ENCODE peak calls at places on chromosome 1, in four cellular contexts. W is GM23248, I is H1, D is IMR-90. U is an unnamed sample.

GRCh38 chr1:169804941-169805340 is 10.2 kb upstream of the METTL18 start:
- DNase-seq in W (no peak), I (no peak), D (no peak), U (no peak)

GRCh38 chr1:14511856-14512585 is 86.5 kb upstream of the KAZN start:
- DNase-seq in W (no peak), I (no peak), D (peak; percentile 23), U (no peak)

GRCh38 chr1:42834803-42835202 is 11.6 kb upstream of the ZNF691 start:
- DNase-seq in W (no peak), I (no peak), D (no peak), U (no peak)

GRCh38 chr1:37274896-37275631 is 199.3 kb upstream of the ZC3H12A start:
- DNase-seq in W (peak; percentile 4), I (no peak), D (no peak), U (no peak)

GRCh38 chr1:86137458-86137857 is 19.1 kb downstream of the COL24A1 start:
- DNase-seq in W (peak; percentile 90), I (no peak), D (peak; percentile 97), U (peak; percentile 88)

GRCh38 chr1:55156093-55156492 is 59.1 kb downstream of the USP24 start:
- DNase-seq in W (peak; percentile 19), I (no peak), D (peak; percentile 44), U (no peak)

GRCh38 chr1:57826535-57826934 is 402.7 kb upstream of the DAB1 start:
- DNase-seq in W (no peak), I (no peak), D (no peak), U (no peak)

GRCh38 chr1:173392895-173393654 is 84.1 kb upstream of the PRDX6 start:
- DNase-seq in W (peak; percentile 94), I (no peak), D (peak; percentile 90), U (peak; percentile 93)

GRCh38 chr1:55284856-55285255 is 69.7 kb upstream of the USP24 start:
- DNase-seq in W (peak; percentile 72), I (no peak), D (peak; percentile 60), U (peak; percentile 67)

GRCh38 chr1:207433435-207433834 is 20.7 kb upstream of the CR2 start:
- DNase-seq in W (no peak), I (no peak), D (no peak), U (no peak)

GRCh38 chr1:90810006-90810405 is 92.9 kb upstream of the BARHL2 start:
- DNase-seq in W (no peak), I (no peak), D (no peak), U (no peak)

GRCh38 chr1:228018961-228019721 is 12.3 kb downstream of the WNT3A start:
- DNase-seq in W (no peak), I (peak; percentile 24), D (no peak), U (no peak)

GRCh38 chr1:158087320-158087927 is 93.3 kb upstream of the CD1D start:
- DNase-seq in W (peak; percentile 81), I (peak; percentile 84), D (peak; percentile 77), U (peak; percentile 87)

GRCh38 chr1:52592637-52593323 is 9.4 kb upstream of the GPX7 start:
- DNase-seq in W (no peak), I (no peak), D (no peak), U (no peak)

GRCh38 chr1:171188388-171189266 is 3.5 kb downstream of the FMO2 start:
- DNase-seq in W (peak; percentile 74), I (peak; percentile 63), D (peak; percentile 65), U (peak; percentile 51)

GRCh38 chr1:151131832-151132675 is 14.4 kb downstream of the SEMA6C start:
- DNase-seq in W (peak; percentile 30), I (peak; percentile 76), D (no peak), U (peak; percentile 44)

GRCh38 chr1:154806333-154806732 is 63.7 kb downstream of the KCNN3 start:
- DNase-seq in W (no peak), I (no peak), D (no peak), U (no peak)

GRCh38 chr1:199747984-199748383 is 279.5 kb upstream of the NR5A2 start:
- DNase-seq in W (no peak), I (peak; percentile 64), D (no peak), U (no peak)

GRCh38 chr1:206708058-206708457 is 23.4 kb downstream of the MAPKAPK2 start:
- DNase-seq in W (no peak), I (no peak), D (no peak), U (no peak)

GRCh38 chr1:150162862-150163706 is 13.4 kb downstream of the PLEKHO1 start:
- DNase-seq in W (peak; percentile 98), I (peak; percentile 79), D (peak; percentile 100), U (peak; percentile 100)

GRCh38 chr1:89065077-89065868 is at the start of gene GBP1:
- DNase-seq in W (peak; percentile 86), I (no peak), D (peak; percentile 88), U (peak; percentile 91)

GRCh38 chr1:69038379-69038778 is 529.3 kb upstream of the LRRC7 start:
- DNase-seq in W (no peak), I (no peak), D (no peak), U (no peak)

GRCh38 chr1:226181996-226182714 is 4.4 kb downstream of the ACBD3 start:
- DNase-seq in W (peak; percentile 88), I (no peak), D (peak; percentile 59), U (peak; percentile 67)

GRCh38 chr1:94122201-94122970 is 1.4 kb upstream of the ABCA4 start:
- DNase-seq in W (peak; percentile 37), I (no peak), D (peak; percentile 89), U (peak; percentile 83)

GRCh38 chr1:231971397-231972233 is 345.0 kb downstream of the DISC1 start:
- DNase-seq in W (peak; percentile 14), I (no peak), D (peak; percentile 64), U (peak; percentile 51)

GRCh38 chr1:19178734-19179398 is 31.2 kb downstream of the UBR4 start:
- DNase-seq in W (no peak), I (no peak), D (no peak), U (no peak)

GRCh38 chr1:97913506-97913905 is 7.3 kb downstream of the DPYD start:
- DNase-seq in W (no peak), I (no peak), D (no peak), U (no peak)

GRCh38 chr1:97920832-97921571 is at the start of gene DPYD:
- DNase-seq in W (peak; percentile 95), I (peak; percentile 86), D (peak; percentile 85), U (peak; percentile 92)

GRCh38 chr1:97919568-97920261 is 1.1 kb downstream of the DPYD start:
- DNase-seq in W (peak; percentile 64), I (no peak), D (peak; percentile 53), U (peak; percentile 54)

GRCh38 chr1:97920275-97920831 is 481 bp downstream of the DPYD start:
- DNase-seq in W (peak; percentile 67), I (no peak), D (peak; percentile 31), U (peak; percentile 50)

DNA sequence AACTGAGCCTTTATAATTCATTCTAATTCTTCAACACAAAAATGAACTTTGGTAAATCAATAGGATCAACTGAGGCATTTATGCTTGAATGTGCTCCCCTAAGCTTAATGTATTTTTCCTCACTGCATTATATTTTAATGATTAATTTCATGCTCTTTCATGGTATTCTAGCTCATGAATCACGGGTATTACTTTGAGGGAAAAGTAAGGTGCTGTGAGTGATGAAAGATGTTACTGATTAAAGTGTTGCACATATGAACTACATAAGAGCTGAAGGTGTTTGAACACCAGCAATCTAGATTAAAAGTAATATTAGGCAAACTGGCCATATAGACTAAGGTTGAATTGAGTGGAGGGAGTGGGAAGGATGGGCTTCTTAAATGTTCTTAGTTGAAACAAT is 1.9 kb downstream of the DPYD start:
- DNase-seq in W (no peak), I (no peak), D (no peak), U (no peak)
- H3K27ac ChIP-seq in W (peak overlapping the region; percentile 80), I (no peak overlapping the region), D (no peak overlapping the region), U (no peak overlapping the region)

DNA sequence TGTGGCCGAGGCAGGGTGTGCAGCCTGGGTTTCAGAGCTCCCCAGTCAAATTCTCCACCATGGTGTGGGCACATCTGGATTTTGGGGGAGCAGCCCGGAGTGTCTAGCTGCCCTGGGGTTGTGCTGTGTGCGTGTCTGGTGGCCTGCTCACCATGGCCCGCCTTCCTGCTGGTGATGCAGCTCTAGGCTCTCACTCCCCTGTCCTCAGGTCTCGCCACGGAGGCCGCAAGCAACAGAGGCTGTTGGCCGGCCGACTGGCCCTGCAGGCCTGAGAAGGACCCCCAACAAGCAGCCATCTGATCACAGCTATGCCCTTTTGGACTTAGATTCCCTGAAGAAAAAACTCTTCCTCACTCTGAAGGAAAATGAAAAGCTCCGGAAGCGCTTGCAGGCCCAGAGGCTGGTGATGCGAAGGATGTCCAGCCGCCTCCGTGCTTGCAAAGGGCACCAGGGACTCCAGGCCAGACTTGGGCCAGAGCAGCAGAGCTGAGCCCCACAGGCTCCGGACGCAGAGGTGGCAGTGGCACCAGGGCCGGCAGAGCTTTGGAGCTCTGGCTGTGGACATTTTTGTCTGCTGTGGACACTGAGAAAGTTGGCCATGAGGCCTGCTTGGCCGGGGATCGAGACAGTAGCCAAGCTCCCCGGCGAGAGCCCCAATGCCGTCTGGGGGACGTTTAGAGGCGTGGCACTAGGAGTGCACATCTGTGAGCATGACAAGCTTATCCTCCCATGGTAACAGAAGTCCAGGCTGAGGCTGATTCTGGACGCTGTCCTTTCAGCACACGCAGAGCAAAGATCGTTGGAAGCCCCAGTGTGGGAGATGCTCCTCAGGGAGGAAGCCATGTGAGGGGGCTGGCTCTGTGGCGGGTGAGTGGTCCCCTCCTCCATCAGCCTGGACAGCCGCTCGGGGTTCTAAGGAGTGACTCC is 8.2 kb downstream of the THAP3 start:
- DNase-seq in W (no peak), I (no peak), D (no peak), U (no peak)
- H3K9ac ChIP-seq in W (no peak overlapping the region), I (no peak overlapping the region), D (no peak overlapping the region), U (no peak overlapping the region)

GRCh38 chr1:56510642-56511021 is 68.7 kb downstream of the PLPP3 start:
- DNase-seq in W (no peak), I (no peak), D (no peak), U (no peak)
- H3K36me3 ChIP-seq in W (peaks cover 64% of the 10 kb centered on the region), I (peaks cover 63% of the 10 kb centered on the region), D (peaks cover 81% of the 10 kb centered on the region), U (peaks cover 100% of the 10 kb centered on the region)

DNA sequence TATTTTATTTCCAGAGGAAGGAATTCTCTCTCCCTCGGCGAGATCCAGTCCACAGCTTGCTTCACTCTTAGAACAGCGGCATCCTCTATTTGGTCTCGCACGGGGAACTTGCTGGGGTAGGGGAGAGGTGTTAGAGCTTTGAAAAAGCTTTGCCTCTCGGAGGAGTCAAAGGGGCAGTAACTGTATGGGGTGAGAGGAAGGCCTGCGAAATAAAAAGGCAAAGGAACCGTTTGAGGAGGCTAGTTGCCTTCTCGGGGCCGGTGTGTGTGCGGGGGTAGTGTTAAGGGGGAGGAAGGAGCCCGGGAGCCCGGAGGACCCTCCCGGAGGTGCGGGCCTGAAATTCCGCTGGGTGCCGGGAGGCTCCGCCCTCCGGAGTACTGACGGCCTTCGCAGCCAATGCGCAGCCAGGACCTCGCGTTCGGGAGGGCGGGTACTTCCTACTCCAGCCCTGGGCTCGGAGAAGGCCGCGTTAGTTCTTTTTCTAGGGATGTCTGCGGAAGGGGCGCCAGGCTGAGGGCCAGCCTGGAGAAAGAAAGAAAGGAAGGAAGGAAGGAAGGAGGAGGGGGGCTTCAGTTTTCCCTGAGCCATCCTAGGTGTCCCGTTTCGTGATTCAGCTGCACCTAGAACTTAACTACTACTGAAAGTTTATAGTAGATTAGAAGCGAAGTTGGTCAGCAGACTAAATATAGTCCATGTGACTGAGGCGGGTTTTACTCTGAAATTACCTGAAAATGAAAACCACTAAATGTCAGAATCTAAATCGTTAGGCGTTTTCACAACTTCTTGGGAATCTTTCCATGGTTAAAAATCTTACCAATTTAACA is 2.2 kb downstream of the NEK7 start:
- DNase-seq in W (peak; percentile 94), I (peak; percentile 95), D (peak; percentile 88), U (peak; percentile 91)
- H3K27ac ChIP-seq in W (peak overlapping the region; percentile 74), I (peak overlapping the region; percentile 84), D (peak overlapping the region; percentile 93), U (peak overlapping the region; percentile 86)

GRCh38 chr1:3492545-3493246 is 38.2 kb downstream of the ARHGEF16 start:
- DNase-seq in W (no peak), I (no peak), D (no peak), U (no peak)
- H3K9ac ChIP-seq in W (no peak overlapping the region), I (no peak overlapping the region), D (no peak overlapping the region), U (no peak overlapping the region)

GRCh38 chr1:27358928-27359313 is 7.8 kb downstream of the MAP3K6 start:
- DNase-seq in W (no peak), I (no peak), D (no peak), U (no peak)
- H3K36me3 ChIP-seq in W (peaks cover 5% of the 10 kb centered on the region), I (no peaks in the 10 kb centered on the region), D (peaks cover 55% of the 10 kb centered on the region), U (peaks cover 86% of the 10 kb centered on the region)

U was measured in mesenchymal stem cell.